ENCODE peak calls at places on chromosome 5, in four cellular contexts. J is GM12878, W is H1, H is SK-N-SH. M is an unnamed sample.

GRCh38 chr5:149667084-149667826 is 62.9 kb upstream of the PPARGC1B start:
- DNase-seq in J (peak), W (peak), H (peak), M (peak)

GRCh38 chr5:126364206-126364902 is 58.9 kb upstream of the GRAMD2B start:
- DNase-seq in J (no peak), W (no peak), H (no peak), M (no peak)

GRCh38 chr5:164370841-164371240 is 865.4 kb downstream of the MAT2B start:
- DNase-seq in J (no peak), W (no peak), H (no peak), M (no peak)

GRCh38 chr5:169389318-169389717 is 88.4 kb upstream of the SLIT3 start:
- DNase-seq in J (no peak), W (no peak), H (no peak), M (no peak)

GRCh38 chr5:179608131-179608581 is 15.3 kb downstream of the HNRNPH1 start:
- DNase-seq in J (no peak), W (no peak), H (no peak), M (no peak)

GRCh38 chr5:100840769-100841168 is 62.3 kb downstream of the ST8SIA4 start:
- DNase-seq in J (no peak), W (no peak), H (no peak), M (no peak)

GRCh38 chr5:59021837-59022514 is 439.1 kb downstream of the RAB3C start:
- DNase-seq in J (no peak), W (no peak), H (no peak), M (no peak)

GRCh38 chr5:31197183-31197582 is 3.7 kb downstream of the CDH6 start:
- DNase-seq in J (no peak), W (no peak), H (no peak), M (no peak)

GRCh38 chr5:57303985-57304384 is 130.1 kb downstream of the GPBP1 start:
- DNase-seq in J (no peak), W (no peak), H (no peak), M (peak)

GRCh38 chr5:32711693-32712462 is 757 bp downstream of the NPR3 start:
- DNase-seq in J (no peak), W (peak), H (peak), M (no peak)

GRCh38 chr5:97501965-97502305 is 318.9 kb upstream of the RIOK2 start:
- DNase-seq in J (no peak), W (no peak), H (no peak), M (no peak)

GRCh38 chr5:76715734-76716455 is at the start of gene F2R:
- DNase-seq in J (no peak), W (peak), H (peak), M (peak)

GRCh38 chr5:173159256-173159655 is 14.9 kb downstream of the BNIP1 start:
- DNase-seq in J (no peak), W (no peak), H (no peak), M (no peak)

GRCh38 chr5:568809-569208 is 43.3 kb upstream of the CEP72 start:
- DNase-seq in J (no peak), W (no peak), H (no peak), M (no peak)

GRCh38 chr5:1003296-1003937 is 5.2 kb upstream of the NKD2 start:
- DNase-seq in J (no peak), W (no peak), H (no peak), M (no peak)

GRCh38 chr5:170312666-170313065 is 15.1 kb upstream of the LCP2 start:
- DNase-seq in J (no peak), W (no peak), H (no peak), M (no peak)

GRCh38 chr5:135242496-135243193 is 156.4 kb downstream of the MACROH2A1 start:
- DNase-seq in J (no peak), W (no peak), H (no peak), M (no peak)

GRCh38 chr5:16178745-16179372 is 732 bp downstream of the MARCHF11 start:
- DNase-seq in J (no peak), W (peak), H (peak), M (peak)

GRCh38 chr5:5179597-5179996 is 39.5 kb downstream of the ADAMTS16 start:
- DNase-seq in J (no peak), W (peak), H (no peak), M (no peak)

GRCh38 chr5:38228914-38229313 is 29.4 kb upstream of the EGFLAM start:
- DNase-seq in J (no peak), W (no peak), H (no peak), M (no peak)

GRCh38 chr5:39076757-39077475 is 2.7 kb upstream of the RICTOR start:
- DNase-seq in J (peak), W (no peak), H (no peak), M (peak)

GRCh38 chr5:20601678-20602100 is 613.7 kb upstream of the CDH18 start:
- DNase-seq in J (no peak), W (peak), H (no peak), M (no peak)

GRCh38 chr5:60810036-60810435 is 34.0 kb downstream of the ELOVL7 start:
- DNase-seq in J (no peak), W (no peak), H (no peak), M (no peak)

GRCh38 chr5:71695069-71695468 is 24.0 kb upstream of the CARTPT start:
- DNase-seq in J (no peak), W (no peak), H (no peak), M (no peak)

GRCh38 chr5:152329191-152329590 is 75.9 kb downstream of the NMUR2 start:
- DNase-seq in J (no peak), W (no peak), H (no peak), M (no peak)

GRCh38 chr5:143435207-143435657 is 31.7 kb upstream of the NR3C1 start:
- DNase-seq in J (peak), W (no peak), H (no peak), M (no peak)

DNA sequence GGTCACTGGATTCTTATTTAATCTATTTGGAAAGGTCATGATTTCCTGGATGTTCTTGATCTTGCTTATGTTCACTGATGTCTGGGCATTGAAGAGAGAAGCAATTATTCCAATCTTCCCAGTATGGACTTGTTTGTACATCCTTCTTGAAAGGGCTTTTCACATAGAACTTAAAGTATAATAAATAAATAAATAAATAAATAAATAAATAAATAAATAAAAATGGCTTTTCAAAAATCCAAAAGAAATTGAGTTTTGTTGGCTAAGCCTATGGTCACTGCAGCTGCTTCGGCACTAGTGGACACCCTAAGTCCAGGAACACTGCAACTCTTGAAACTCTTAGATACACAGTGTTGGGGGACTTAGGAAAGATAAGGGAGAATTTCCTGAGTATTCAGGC is 840.7 kb upstream of the EDIL3 start:
- DNase-seq in J (no peak), W (no peak), H (no peak), M (no peak)
- TF ChIP-seq NRF1 in J (no peak), W (no peak), H (no peak), M (no peak)

DNA sequence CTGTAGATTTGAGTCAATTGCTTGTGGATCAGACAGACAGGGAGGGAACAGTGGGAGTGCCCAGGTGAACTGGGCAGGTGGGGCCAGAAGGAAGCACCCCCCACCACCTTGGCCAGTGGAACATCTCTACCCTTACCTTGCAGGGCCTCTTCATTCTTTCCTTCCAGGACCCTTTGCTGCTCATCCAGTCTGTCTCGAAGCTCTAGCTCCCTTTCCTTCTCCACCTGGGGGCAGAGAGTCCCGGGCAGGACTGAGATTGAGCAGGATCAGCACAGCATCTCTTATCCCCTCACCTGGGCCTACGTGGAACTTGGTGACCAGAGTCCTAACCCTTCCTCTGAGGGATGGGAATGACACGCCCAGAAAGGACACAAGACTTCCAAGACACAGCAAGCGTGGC is 25.0 kb downstream of the CCDC69 start:
- DNase-seq in J (no peak), W (no peak), H (no peak), M (no peak)
- TF ChIP-seq NRF1 in J (no peak), W (no peak), H (no peak), M (no peak)

DNA sequence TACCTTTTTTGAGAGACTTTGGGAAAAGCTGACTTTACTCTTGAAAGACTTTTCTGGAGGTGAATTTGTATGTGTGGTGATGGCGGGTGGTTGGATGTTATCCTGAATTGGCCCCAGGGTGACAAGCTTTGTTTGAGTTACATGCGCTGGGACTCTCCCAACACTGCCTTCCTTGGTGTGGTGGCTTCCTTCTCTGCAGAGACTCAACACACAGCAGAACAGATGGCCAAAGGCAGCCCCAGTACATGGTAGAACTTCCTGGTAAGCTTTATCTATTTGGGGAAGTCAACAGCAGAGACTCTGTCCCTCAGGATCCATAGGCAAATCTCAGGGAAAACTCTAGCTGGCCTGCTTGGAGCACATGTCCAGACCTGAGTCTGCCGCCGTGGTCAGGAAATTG is 18.1 kb downstream of the C1QTNF2 start:
- DNase-seq in J (no peak), W (no peak), H (no peak), M (no peak)
- TF ChIP-seq NRF1 in J (no peak), W (no peak), H (no peak), M (no peak)

GRCh38 chr5:134125195-134126015 is 10.9 kb downstream of the TCF7 start:
- DNase-seq in J (no peak), W (no peak), H (peak), M (no peak)
- TF ChIP-seq NRF1 in J (no peak), W (no peak), H (no peak), M (no peak)

DNA sequence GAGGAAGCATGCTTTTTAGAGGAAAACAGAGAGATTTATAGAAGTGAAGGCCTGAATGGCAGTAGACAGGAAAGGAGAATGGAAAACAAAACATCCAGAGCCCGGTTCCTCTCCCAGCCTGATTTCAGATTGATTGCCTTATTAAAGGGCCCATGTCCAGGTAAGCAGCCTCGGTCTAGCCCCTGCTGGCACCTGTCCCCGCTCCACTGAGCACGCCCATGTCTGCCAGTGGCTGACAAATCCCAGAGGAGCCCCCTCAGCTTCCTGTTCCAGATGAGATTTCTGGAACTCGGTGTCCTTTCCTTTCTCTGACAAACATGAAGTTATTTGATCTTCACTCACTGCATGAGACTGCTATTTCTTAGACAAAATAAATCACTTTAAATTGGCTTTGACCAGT is 187.0 kb upstream of the ADCY2 start:
- DNase-seq in J (no peak), W (no peak), H (no peak), M (no peak)
- TF ChIP-seq NRF1 in J (no peak), W (no peak), H (no peak), M (no peak)

DNA sequence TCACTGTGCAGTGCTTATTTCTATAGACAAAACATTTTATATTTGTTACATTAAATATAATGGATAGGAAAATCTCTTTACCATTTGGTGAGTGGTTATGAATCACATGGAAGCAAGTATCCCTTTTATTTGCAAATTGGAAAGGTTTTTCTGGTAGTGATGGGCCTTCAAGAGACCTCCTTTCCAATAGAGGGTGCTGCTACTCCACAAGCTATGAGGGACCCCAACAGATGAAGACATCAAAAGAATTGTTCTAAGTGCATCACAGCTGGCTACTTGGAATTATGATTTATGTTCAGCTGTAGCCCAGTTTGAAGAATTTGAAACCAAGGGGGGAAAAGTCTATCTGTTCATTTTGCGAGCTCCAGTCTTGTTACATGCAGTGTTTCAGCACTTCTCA is 493.7 kb upstream of the SGCD start:
- DNase-seq in J (no peak), W (no peak), H (peak), M (no peak)
- TF ChIP-seq NRF1 in J (no peak), W (no peak), H (no peak), M (no peak)

GRCh38 chr5:14009575-14009974 is 65.1 kb upstream of the DNAH5 start:
- DNase-seq in J (no peak), W (no peak), H (no peak), M (no peak)
- TF ChIP-seq NRF1 in J (no peak), W (no peak), H (no peak), M (no peak)

GRCh38 chr5:10479226-10479721 is 37.6 kb downstream of the ROPN1L start:
- DNase-seq in J (no peak), W (no peak), H (no peak), M (no peak)
- TF ChIP-seq NRF1 in J (no peak), W (no peak), H (no peak), M (no peak)

M was measured in K562.